ENCODE peak calls at places on chromosomes 3 and 15, in seven cellular contexts. K is PC-3; F is HEK293T; D is NCI-H345; A is H54; I is activated CD4-positive, alpha-beta T cell treated with anti-CD3 and anti-CD28 coated beads for 48 hours; V is T-cell. R is an unnamed sample.

GRCh38 chr3:168251371-168251770 is 155.6 kb upstream of the GOLIM4 start:
- DNase-seq in F (no peak), D (no peak), V (no peak), K (no peak), I (no peak), A (no peak), R (no peak)

GRCh38 chr15:63551400-63551799 is 45.8 kb upstream of the FBXL22 start:
- DNase-seq in V (no peak), F (no peak), D (no peak), A (no peak), K (peak), I (no peak), R (no peak)

GRCh38 chr3:14295777-14296176 is 106.6 kb upstream of the SLC6A6 start:
- DNase-seq in D (no peak), A (no peak), K (peak), F (no peak), V (no peak), I (no peak), R (no peak)

GRCh38 chr3:32817561-32818430 is at the start of gene TRIM71:
- DNase-seq in K (no peak), A (no peak), D (no peak), I (peak), V (no peak), F (no peak), R (no peak)

GRCh38 chr3:186932281-186933181 is 2.2 kb downstream of the ST6GAL1 start:
- DNase-seq in D (peak), F (no peak), K (no peak), A (no peak), I (peak), V (no peak), R (no peak)

GRCh38 chr15:52787549-52788098 is 2.5 kb downstream of the ONECUT1 start:
- DNase-seq in A (no peak), F (no peak), I (no peak), D (no peak), V (no peak), K (no peak), R (no peak)

GRCh38 chr3:24287728-24288450 is 206.8 kb downstream of the THRB start:
- DNase-seq in I (no peak), K (no peak), A (no peak), V (no peak), F (no peak), D (no peak), R (no peak)

GRCh38 chr3:53843195-53844177 is 2.7 kb downstream of the CHDH start:
- DNase-seq in K (no peak), D (no peak), I (no peak), F (no peak), A (no peak), V (no peak), R (no peak)

GRCh38 chr15:77541421-77542181 is 91.1 kb downstream of the LINGO1 start:
- DNase-seq in V (no peak), I (no peak), A (no peak), D (no peak), K (no peak), F (no peak), R (no peak)

GRCh38 chr3:18159681-18160080 is 265.5 kb downstream of the SATB1 start:
- DNase-seq in F (no peak), A (no peak), D (no peak), I (no peak), V (no peak), K (no peak), R (no peak)

GRCh38 chr3:130950641-130951040 is 56.8 kb downstream of the ATP2C1 start:
- DNase-seq in A (no peak), V (no peak), F (no peak), K (no peak), D (no peak), I (no peak), R (no peak)

GRCh38 chr3:31980530-31981205 is 394 bp downstream of the OSBPL10 start:
- DNase-seq in I (peak), K (peak), D (peak), F (peak), A (peak), V (peak), R (peak)

GRCh38 chr3:62597481-62597880 is 224.1 kb upstream of the FEZF2 start:
- DNase-seq in I (no peak), A (no peak), K (no peak), D (no peak), F (no peak), V (no peak), R (no peak)

GRCh38 chr3:7166460-7166859 is 305.5 kb downstream of the GRM7 start:
- DNase-seq in A (no peak), D (no peak), K (no peak), F (no peak), V (no peak), I (no peak), R (no peak)

GRCh38 chr3:61093364-61093763 is 157.9 kb downstream of the FHIT start:
- DNase-seq in A (no peak), V (no peak), I (no peak), D (no peak), F (no peak), K (no peak), R (no peak)

GRCh38 chr15:64938192-64938591 is 26.5 kb downstream of the ANKDD1A start:
- DNase-seq in K (peak), D (no peak), A (no peak), F (no peak), V (no peak), I (no peak), R (peak)

GRCh38 chr3:37861540-37862051 is at the start of gene CTDSPL:
- DNase-seq in I (peak), D (peak), F (peak), V (no peak), A (peak), K (peak), R (no peak)

GRCh38 chr3:98326945-98327344 is 26.7 kb upstream of the OR5K4 start:
- DNase-seq in K (no peak), I (no peak), F (no peak), V (no peak), D (no peak), A (no peak), R (no peak)

R was measured in PC-9.